ENCODE peak calls at places on chromosomes 4 and X, in six cellular contexts. W is GM13976; V is H1; C is mucosa of descending colon; I is HCT116; F is activated CD8-positive, alpha-beta T cell treated with anti-CD3 and anti-CD28 coated beads for 36 hours. X is an unnamed sample.

GRCh38 chrX:23271011-23271410 is 63.6 kb upstream of the PTCHD1 start:
- DNase-seq in C (no peak), W (no peak), V (no peak), I (no peak), F (no peak), X (peak)

GRCh38 chr4:174133525-174133924 is 149.9 kb downstream of the FBXO8 start:
- DNase-seq in V (no peak), I (no peak), W (no peak), C (no peak), F (no peak), X (no peak)

GRCh38 chr4:3878678-3879077 is 112.5 kb downstream of the ADRA2C start:
- DNase-seq in V (no peak), I (no peak), W (no peak), C (no peak), F (no peak), X (no peak)

GRCh38 chr4:77776182-77777134 is 42.7 kb downstream of the CNOT6L start:
- DNase-seq in C (peak), W (no peak), F (no peak), I (no peak), V (no peak), X (no peak)

GRCh38 chrX:40132751-40133150 is 35.0 kb upstream of the BCOR start:
- DNase-seq in W (no peak), V (no peak), C (peak), F (no peak), I (peak), X (no peak)

GRCh38 chr4:176883681-176884418 is 91.1 kb upstream of the VEGFC start:
- DNase-seq in F (no peak), V (no peak), W (no peak), I (no peak), C (no peak), X (no peak)

GRCh38 chrX:141180851-141181250 is 3.9 kb upstream of the LDOC1 start:
- DNase-seq in V (no peak), F (no peak), I (no peak), W (no peak), C (no peak), X (no peak)

GRCh38 chr4:55255171-55255570 is 90.9 kb upstream of the SRD5A3 start:
- DNase-seq in V (no peak), I (no peak), W (no peak), C (no peak), F (no peak), X (no peak)

GRCh38 chr4:108730579-108730978 is 32.3 kb downstream of the ETNPPL start:
- DNase-seq in I (no peak), C (no peak), W (no peak), F (no peak), V (no peak), X (no peak)

GRCh38 chrX:78595901-78596502 is 63.1 kb downstream of the RTL3 start:
- DNase-seq in F (peak), I (no peak), W (no peak), C (peak), V (peak), X (no peak)

GRCh38 chrX:74383611-74384010 is 37.7 kb upstream of the SLC16A2 start:
- DNase-seq in V (no peak), C (peak), I (peak), W (peak), F (peak), X (no peak)

GRCh38 chr4:17781072-17781830 is at the start of gene FAM184B:
- DNase-seq in F (peak), C (no peak), W (peak), I (no peak), V (no peak), X (no peak)

GRCh38 chr4:154854362-154854761 is 73.3 kb downstream of the RBM46 start:
- DNase-seq in V (no peak), I (peak), F (no peak), W (no peak), C (no peak), X (no peak)

GRCh38 chr4:20487446-20487845 is 212.8 kb upstream of the PACRGL start:
- DNase-seq in V (no peak), F (no peak), C (no peak), I (no peak), W (no peak), X (no peak)

GRCh38 chrX:10048076-10048475 is 80.9 kb downstream of the CLDN34 start:
- DNase-seq in W (no peak), F (no peak), C (no peak), V (no peak), I (no peak), X (no peak)

GRCh38 chrX:13341491-13342101 is 21.7 kb upstream of the ATXN3L start:
- DNase-seq in C (no peak), W (no peak), V (no peak), F (peak), I (no peak), X (no peak)

GRCh38 chr4:107069049-107069448 is 32.9 kb upstream of the DKK2 start:
- DNase-seq in C (no peak), V (no peak), W (peak), I (no peak), F (no peak), X (no peak)

GRCh38 chrX:71992711-71993110 is 82.1 kb downstream of the NHSL2 start:
- DNase-seq in F (peak), C (no peak), W (no peak), I (no peak), V (no peak), X (no peak)

GRCh38 chr4:104592894-104593470 is 98.3 kb upstream of the CXXC4 start:
- DNase-seq in I (no peak), V (no peak), C (no peak), F (no peak), W (no peak), X (no peak)

GRCh38 chr4:54234497-54235205 is 5.6 kb downstream of the PDGFRA start:
- DNase-seq in W (no peak), F (no peak), V (no peak), C (no peak), I (no peak), X (no peak)

GRCh38 chrX:153870791-153871360 is 15.1 kb downstream of the L1CAM start:
- DNase-seq in F (no peak), W (peak), V (no peak), I (no peak), C (no peak), X (no peak)

GRCh38 chrX:143437439-143437838 is 79.8 kb downstream of the SPANXN3 start:
- DNase-seq in V (no peak), F (no peak), I (no peak), C (no peak), W (no peak), X (no peak)

GRCh38 chr4:153620352-153620751 is 63.7 kb upstream of the TLR2 start:
- DNase-seq in W (no peak), I (no peak), V (no peak), F (no peak), C (no peak), X (no peak)

GRCh38 chrX:43526878-43527277 is 129.2 kb upstream of the MAOA start:
- DNase-seq in I (no peak), W (no peak), C (no peak), F (no peak), V (no peak), X (no peak)

DNA sequence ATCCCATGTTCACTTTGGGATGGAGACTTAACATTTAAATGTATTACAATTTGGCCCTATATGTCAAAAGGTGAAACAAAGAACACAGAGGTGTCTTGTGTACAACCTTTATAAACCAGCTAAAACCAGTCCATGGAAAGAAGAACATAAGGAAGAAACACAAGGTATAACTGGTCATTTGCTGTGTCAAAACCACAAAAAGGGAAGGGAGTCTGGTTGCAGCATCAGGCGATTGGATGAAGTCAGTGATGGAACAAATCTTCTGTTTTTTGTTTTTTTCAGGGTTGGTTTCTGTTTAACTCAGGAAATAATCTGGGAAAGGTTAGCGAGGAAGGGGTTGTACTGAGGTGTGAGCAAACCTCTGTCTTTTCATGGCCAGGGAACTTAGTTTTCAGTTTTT is 129.9 kb upstream of the MAOA start:
- DNase-seq in V (no peak), C (no peak), I (no peak), W (no peak), F (no peak), X (no peak)
- TF ChIP-seq CTCF in V (no peak), C (no peak), I (no peak), W (no peak), F (no peak), X (no peak)

DNA sequence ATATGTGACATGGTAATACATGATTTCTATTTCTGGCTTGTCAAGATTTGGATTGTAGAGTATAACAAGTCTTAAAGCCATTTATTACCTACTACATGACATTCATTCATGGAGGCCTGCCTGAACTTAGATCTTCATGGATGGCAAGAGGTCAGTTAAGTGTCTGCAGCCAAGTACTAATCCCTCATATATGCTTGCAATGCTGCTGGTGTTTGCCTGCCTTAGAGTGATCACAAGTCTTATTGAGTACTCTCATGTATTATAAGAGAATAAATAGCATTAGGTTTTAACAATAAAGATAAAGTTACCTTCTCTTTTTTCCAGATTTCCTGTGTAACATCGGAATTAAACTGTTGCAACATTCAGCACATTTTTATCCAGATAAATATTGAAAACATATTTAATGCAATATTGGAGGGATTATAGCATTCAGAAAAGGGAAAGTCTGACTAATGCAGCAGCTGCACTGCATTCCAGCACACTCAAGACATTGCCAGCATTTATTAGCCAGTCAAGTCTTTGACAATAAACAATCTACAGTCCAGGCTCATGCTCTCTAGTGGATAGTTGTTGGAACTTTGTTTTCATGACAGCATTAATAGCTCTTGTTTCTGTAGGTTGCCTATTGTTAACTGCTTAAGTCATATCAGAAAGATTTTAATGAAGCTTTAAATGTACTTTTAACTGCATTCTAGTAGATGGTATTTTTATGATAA is 737.1 kb downstream of the FAT4 start:
- DNase-seq in C (no peak), W (no peak), V (no peak), I (no peak), F (no peak), X (no peak)
- TF ChIP-seq CTCF in C (no peak), W (no peak), V (no peak), I (no peak), F (no peak), X (no peak)

GRCh38 chr4:74623041-74623440 is 171.3 kb downstream of the BTC start:
- DNase-seq in F (peak), C (peak), V (no peak), I (peak), W (peak), X (no peak)
- TF ChIP-seq CTCF in F (peak), C (no peak), V (peak), I (no peak), W (no peak), X (peak)

DNA sequence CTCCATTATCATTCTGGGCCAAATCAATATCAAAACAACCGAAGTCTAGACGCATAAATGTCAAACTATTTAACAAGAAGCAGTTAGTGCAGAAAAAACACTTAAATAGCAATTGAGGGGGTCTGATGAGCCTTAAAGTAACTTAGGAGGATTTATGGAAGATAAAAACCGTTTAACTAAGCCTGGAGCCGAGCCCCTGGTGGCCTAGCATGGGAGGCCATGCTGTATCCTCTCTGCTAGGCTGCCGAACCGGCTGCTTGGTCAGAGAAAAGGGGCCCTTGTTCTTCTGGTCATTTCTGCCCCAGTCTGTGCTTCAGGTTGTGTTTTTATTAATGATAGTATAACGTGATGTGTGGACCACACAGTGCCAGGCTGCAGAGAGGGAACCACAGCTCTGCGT is 72.4 kb downstream of the CPZ start:
- DNase-seq in W (no peak), C (no peak), I (no peak), F (no peak), V (no peak), X (no peak)
- TF ChIP-seq CTCF in W (no peak), C (no peak), I (no peak), F (no peak), V (no peak), X (no peak)

X was measured in epithelial cell of proximal tubule.